ENCODE peak calls at places on chromosomes 12 and 14, in seven cellular contexts. Y is hippocampal formation; O is stimulated activated naive CD8-positive, alpha-beta T cell treated with anti-CD3 and anti-CD28 coated beads, Interleukin-15, amount 100 ng/mL, for 72 hours; Z is activated CD4-positive, alpha-beta T cell treated with anti-CD3 and anti-CD28 coated beads, Interleukin-2, amount 10 ng/mL, durations not matched to agents 7 days and 5 days; T is BE2C; S is activated T-cell treated with anti-CD3 and anti-CD28 coated beads, Interleukin-2, amount 50 U/mL, for 1 hour; U is HFF-Myc. F is an unnamed sample.

GRCh38 chr14:33499687-33500086 is 451.2 kb downstream of the EGLN3 start:
- DNase-seq in Y (no peak), O (no peak), Z (no peak), T (no peak), S (no peak), U (no peak), F (no peak)

GRCh38 chr12:120041386-120042231 is 52.6 kb downstream of the BICDL1 start:
- DNase-seq in Y (no peak), O (no peak), Z (peak), T (no peak), S (peak), U (no peak), F (no peak)

GRCh38 chr12:109815874-109816617 is 17.2 kb downstream of the TRPV4 start:
- DNase-seq in Y (no peak), O (no peak), Z (no peak), T (no peak), S (no peak), U (no peak), F (no peak)

GRCh38 chr12:106290666-106291065 is 11.9 kb upstream of the TCP11L2 start:
- DNase-seq in Y (no peak), O (no peak), Z (no peak), T (no peak), S (no peak), U (no peak), F (no peak)

GRCh38 chr12:116722245-116722644 is 15.6 kb downstream of the SPRING1 start:
- DNase-seq in Y (no peak), O (no peak), Z (no peak), T (no peak), S (no peak), U (no peak), F (no peak)

GRCh38 chr12:49010092-49010668 is 8.4 kb downstream of the PRKAG1 start:
- DNase-seq in Y (no peak), O (no peak), Z (no peak), T (no peak), S (no peak), U (no peak), F (no peak)

GRCh38 chr14:33796356-33796755 is 154.5 kb downstream of the EGLN3 start:
- DNase-seq in Y (no peak), O (no peak), Z (no peak), T (no peak), S (no peak), U (no peak), F (no peak)

GRCh38 chr12:57802607-57803006 is 15.9 kb downstream of the AVIL start:
- DNase-seq in Y (no peak), O (no peak), Z (no peak), T (no peak), S (no peak), U (no peak), F (no peak)

GRCh38 chr12:125185740-125186470 is 120.7 kb downstream of the AACS start:
- DNase-seq in Y (peak), O (peak), Z (peak), T (peak), S (no peak), U (no peak), F (peak)

GRCh38 chr12:22665476-22665875 is 40.5 kb downstream of the ETNK1 start:
- DNase-seq in Y (no peak), O (no peak), Z (no peak), T (no peak), S (no peak), U (no peak), F (no peak)

GRCh38 chr12:64086946-64087345 is 135.2 kb downstream of the KICS2 start:
- DNase-seq in Y (no peak), O (no peak), Z (no peak), T (no peak), S (no peak), U (no peak), F (no peak)

GRCh38 chr14:75274899-75275569 is 3.6 kb upstream of the FOS start:
- DNase-seq in Y (no peak), O (no peak), Z (peak), T (no peak), S (peak), U (no peak), F (no peak)

GRCh38 chr12:14577344-14577743 is 9.7 kb upstream of the PLBD1 start:
- DNase-seq in Y (no peak), O (no peak), Z (peak), T (no peak), S (no peak), U (no peak), F (no peak)

GRCh38 chr12:92272301-92272964 is 126.8 kb upstream of the BTG1 start:
- DNase-seq in Y (no peak), O (no peak), Z (no peak), T (no peak), S (no peak), U (no peak), F (no peak)